ENCODE peak calls at places on chromosome 12, in four cellular contexts. U, O, F and X are unnamed samples.

GRCh38 chr12:4312251-4312650 is 8.8 kb upstream of the TIGAR start:
- DNase-seq in U (no peak), O (no peak), F (no peak), X (no peak)

GRCh38 chr12:52052471-52053186 is 1.4 kb downstream of the NR4A1 start:
- DNase-seq in U (no peak), O (no peak), F (peak), X (no peak)

GRCh38 chr12:98422809-98423208 is 92.6 kb upstream of the TMPO start:
- DNase-seq in U (no peak), O (peak), F (no peak), X (no peak)

GRCh38 chr12:56155256-56155845 is 2.8 kb upstream of the MYL6 start:
- DNase-seq in U (no peak), O (no peak), F (no peak), X (no peak)

GRCh38 chr12:105358789-105359188 is 28.3 kb downstream of the C12orf75 start:
- DNase-seq in U (no peak), O (no peak), F (no peak), X (no peak)

GRCh38 chr12:13203028-13203922 is 6.7 kb downstream of the EMP1 start:
- DNase-seq in U (no peak), O (peak), F (peak), X (no peak)

GRCh38 chr12:113208041-113208934 is 13.0 kb upstream of the TPCN1 start:
- DNase-seq in U (peak), O (no peak), F (peak), X (no peak)

GRCh38 chr12:75665216-75665615 is 153.8 kb upstream of the KRR1 start:
- DNase-seq in U (no peak), O (no peak), F (no peak), X (no peak)

GRCh38 chr12:42482086-42482819 is 107.3 kb downstream of the PRICKLE1 start:
- DNase-seq in U (no peak), O (no peak), F (peak), X (no peak)

GRCh38 chr12:105359840-105360239 is 29.3 kb downstream of the C12orf75 start:
- DNase-seq in U (no peak), O (no peak), F (no peak), X (no peak)

GRCh38 chr12:49093746-49094103 is 876 bp downstream of the DHH start:
- DNase-seq in U (no peak), O (no peak), F (no peak), X (no peak)

GRCh38 chr12:118645219-118645618 is 268.9 kb downstream of the SUDS3 start:
- DNase-seq in U (no peak), O (no peak), F (no peak), X (no peak)

GRCh38 chr12:6384499-6385436 is 806 bp downstream of the LTBR start:
- DNase-seq in U (no peak), O (no peak), F (no peak), X (no peak)

GRCh38 chr12:66055837-66056319 is 74.7 kb downstream of the LLPH start:
- DNase-seq in U (no peak), O (no peak), F (no peak), X (no peak)

GRCh38 chr12:25001311-25001710 is 52.4 kb upstream of the BCAT1 start:
- DNase-seq in U (no peak), O (no peak), F (no peak), X (no peak)

GRCh38 chr12:56634837-56635538 is 4.9 kb upstream of the BAZ2A start:
- DNase-seq in U (peak), O (peak), F (peak), X (peak)

GRCh38 chr12:40697566-40698257 is 5.5 kb downstream of the CNTN1 start:
- DNase-seq in U (no peak), O (peak), F (no peak), X (no peak)

GRCh38 chr12:98332626-98333025 is 182.8 kb upstream of the TMPO start:
- DNase-seq in U (no peak), O (no peak), F (no peak), X (no peak)

GRCh38 chr12:20212036-20212435 is 156.3 kb upstream of the PDE3A start:
- DNase-seq in U (no peak), O (no peak), F (peak), X (peak)

GRCh38 chr12:89661706-89662330 is 46.8 kb downstream of the ATP2B1 start:
- DNase-seq in U (no peak), O (no peak), F (no peak), X (no peak)

GRCh38 chr12:16604853-16605252 is 1.1 kb downstream of the LMO3 start:
- DNase-seq in U (no peak), O (peak), F (no peak), X (no peak)

GRCh38 chr12:65364021-65364420 is 85.5 kb downstream of the MSRB3 start:
- DNase-seq in U (no peak), O (no peak), F (peak), X (no peak)

GRCh38 chr12:51926718-51927117 is 19.4 kb downstream of the ACVRL1 start:
- DNase-seq in U (peak), O (peak), F (peak), X (no peak)

GRCh38 chr12:100356646-100357223 is at the start of gene SLC17A8:
- DNase-seq in U (no peak), O (peak), F (no peak), X (no peak)

GRCh38 chr12:121809712-121810116 is 5.9 kb downstream of the SETD1B start:
- DNase-seq in U (no peak), O (no peak), F (no peak), X (no peak)

GRCh38 chr12:114671664-114672476 is 12.1 kb downstream of the TBX3 start:
- DNase-seq in U (no peak), O (peak), F (no peak), X (no peak)

GRCh38 chr12:70756118-70756517 is 118.9 kb upstream of the PTPRB start:
- DNase-seq in U (no peak), O (no peak), F (peak), X (no peak)

GRCh38 chr12:26233620-26234019 is 38.2 kb downstream of the SSPN start:
- DNase-seq in U (no peak), O (no peak), F (peak), X (no peak)

GRCh38 chr12:65826513-65827171 is 2.4 kb downstream of the HMGA2 start:
- DNase-seq in U (no peak), O (no peak), F (peak), X (peak)

GRCh38 chr12:39369756-39370155 is 73.2 kb downstream of the KIF21A start:
- DNase-seq in U (peak), O (no peak), F (no peak), X (no peak)

GRCh38 chr12:50690923-50691322 is 73.0 kb upstream of the ATF1 start:
- DNase-seq in U (no peak), O (no peak), F (peak), X (no peak)

GRCh38 chr12:104833756-104834155 is 124.3 kb downstream of the SLC41A2 start:
- DNase-seq in U (no peak), O (no peak), F (no peak), X (no peak)

GRCh38 chr12:52971701-52972329 is 22.9 kb downstream of the KRT18 start:
- DNase-seq in U (no peak), O (no peak), F (peak), X (no peak)

GRCh38 chr12:51814311-51815088 is 34.0 kb downstream of the FIGNL2 start:
- DNase-seq in U (peak), O (peak), F (peak), X (no peak)

GRCh38 chr12:66903782-66904396 is 225.0 kb upstream of the GRIP1 start:
- DNase-seq in U (no peak), O (no peak), F (no peak), X (no peak)

GRCh38 chr12:3332190-3332589 is 158.8 kb upstream of the PRMT8 start:
- DNase-seq in U (no peak), O (no peak), F (no peak), X (no peak)

GRCh38 chr12:91441996-91442395 is 259.4 kb upstream of the DCN start:
- DNase-seq in U (no peak), O (no peak), F (no peak), X (no peak)
- TF ChIP-seq CTCF in U (no peak), O (no peak), F (no peak), X (no peak)

GRCh38 chr12:96617178-96617577 is 127.8 kb downstream of the CFAP54 start:
- DNase-seq in U (no peak), O (no peak), F (no peak), X (no peak)
- TF ChIP-seq CTCF in U (peak), O (peak), F (peak), X (peak)

GRCh38 chr12:59113831-59114273 is 193.5 kb upstream of the LRIG3 start:
- DNase-seq in U (peak), O (peak), F (peak), X (peak)
- TF ChIP-seq CTCF in U (peak), O (peak), F (peak), X (peak)

GRCh38 chr12:82896286-82896685 is 209.6 kb downstream of the TMTC2 start:
- DNase-seq in U (no peak), O (no peak), F (no peak), X (no peak)

DNA sequence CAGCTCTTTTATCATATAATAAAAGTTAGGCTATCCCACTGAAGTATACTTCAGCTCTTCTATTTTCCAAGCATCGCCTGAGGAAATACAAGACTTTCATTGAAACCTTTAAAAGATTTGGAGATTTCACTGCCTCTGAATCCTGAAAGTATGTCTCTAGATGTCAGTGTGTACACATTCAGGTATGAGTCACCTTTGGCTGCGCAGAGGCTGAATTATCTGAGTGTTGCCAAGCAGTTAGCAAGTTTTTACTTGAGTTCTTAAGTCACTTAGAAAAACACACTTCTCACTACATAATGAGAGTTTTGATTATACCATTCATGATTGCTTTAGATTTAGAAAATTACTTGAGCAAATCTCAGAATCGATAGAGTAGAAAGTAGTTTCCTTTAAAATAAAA is 210.3 kb downstream of the TMTC2 start:
- DNase-seq in U (no peak), O (no peak), F (peak), X (peak)
- TF ChIP-seq CTCF in U (no peak), O (no peak), F (no peak), X (no peak)

DNA sequence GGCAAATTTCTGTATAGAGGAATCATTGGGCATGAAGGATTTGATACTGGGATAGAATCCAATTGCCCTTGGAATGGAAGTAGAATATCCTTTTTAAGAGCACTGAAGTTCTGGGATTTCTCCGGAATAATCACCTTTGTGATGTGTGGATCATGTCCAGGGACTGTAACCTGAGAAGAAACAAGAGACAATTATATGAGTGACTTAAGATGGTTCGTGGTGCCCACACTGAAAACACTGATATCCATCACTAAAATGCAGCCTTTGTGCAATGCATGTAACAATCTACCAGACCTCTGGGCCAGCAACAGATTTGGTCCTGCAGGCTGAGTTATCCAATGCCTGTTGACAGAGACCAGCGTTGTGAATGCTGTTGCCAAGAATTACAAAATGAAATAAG is 48.5 kb downstream of the MDM2 start:
- DNase-seq in U (no peak), O (no peak), F (no peak), X (no peak)
- TF ChIP-seq CTCF in U (no peak), O (no peak), F (no peak), X (no peak)

DNA sequence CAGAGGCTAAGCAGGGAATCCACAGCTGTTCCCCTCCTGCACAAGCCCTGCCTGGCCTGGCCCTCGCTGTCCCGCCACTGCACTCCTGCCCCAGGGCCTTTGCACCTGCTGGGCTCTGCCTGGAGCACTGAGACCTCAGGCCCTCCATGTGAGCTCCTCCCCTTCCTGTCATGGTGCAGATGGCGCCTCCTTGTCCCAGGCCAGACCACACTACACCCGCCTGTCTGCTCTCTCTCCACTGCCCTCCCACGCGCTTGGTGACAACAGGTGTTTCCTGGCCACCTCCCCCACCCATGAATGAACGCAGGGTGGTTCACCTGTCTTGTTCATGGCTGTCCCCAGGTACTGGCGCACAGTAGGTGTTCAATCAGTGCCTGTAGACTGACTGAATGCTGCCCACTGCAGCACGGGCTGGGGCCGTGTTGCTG is 82.9 kb downstream of the NCOR2 start:
- DNase-seq in U (peak), O (no peak), F (no peak), X (no peak)
- TF ChIP-seq CTCF in U (no peak), O (no peak), F (no peak), X (no peak)

DNA sequence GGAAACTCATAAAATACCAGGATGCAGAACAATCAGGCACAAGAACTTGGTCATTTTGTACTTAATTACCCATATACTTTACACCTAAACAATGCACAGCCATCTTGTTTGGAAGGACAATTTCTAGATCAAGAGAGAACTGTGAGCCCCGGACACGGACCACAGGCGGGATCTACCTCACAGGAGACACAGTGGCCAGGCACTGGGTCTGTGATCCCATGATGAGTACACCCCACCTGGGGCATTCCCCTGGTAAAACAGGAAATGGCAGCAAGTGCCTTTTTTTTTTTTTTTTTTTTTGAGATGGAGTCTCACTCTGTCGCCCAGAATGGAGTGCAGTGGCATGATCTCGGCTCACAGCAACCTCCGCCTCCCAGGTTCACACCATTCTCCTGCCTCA is 15.2 kb downstream of the GOLGA3 start:
- DNase-seq in U (no peak), O (no peak), F (no peak), X (no peak)
- TF ChIP-seq CTCF in U (no peak), O (no peak), F (no peak), X (no peak)

GRCh38 chr12:132481771-132482745 is 7.9 kb upstream of the FBRSL1 start:
- DNase-seq in U (no peak), O (no peak), F (no peak), X (no peak)
- TF ChIP-seq CTCF in U (no peak), O (no peak), F (no peak), X (no peak)

DNA sequence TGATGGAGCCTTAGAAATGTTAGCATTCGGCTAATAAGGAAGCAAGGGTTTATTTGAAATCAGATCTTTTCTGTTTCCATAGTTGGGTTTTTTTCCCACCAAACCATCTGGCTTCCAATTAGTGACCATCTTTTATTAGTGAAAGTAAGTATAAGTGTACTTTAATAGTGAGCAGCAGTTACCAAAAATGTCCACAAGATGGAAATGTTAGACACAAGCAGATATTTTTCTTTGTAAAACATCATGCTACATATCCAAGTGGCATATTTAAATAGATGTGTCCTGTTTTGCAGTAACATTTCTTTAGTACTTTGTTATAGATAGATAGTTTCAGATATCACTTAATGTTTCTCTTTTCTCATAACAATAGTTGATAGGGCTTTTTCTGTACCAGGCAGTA is 28.8 kb downstream of the YEATS4 start:
- DNase-seq in U (peak), O (no peak), F (peak), X (peak)
- TF ChIP-seq CTCF in U (peak), O (peak), F (peak), X (peak)

DNA sequence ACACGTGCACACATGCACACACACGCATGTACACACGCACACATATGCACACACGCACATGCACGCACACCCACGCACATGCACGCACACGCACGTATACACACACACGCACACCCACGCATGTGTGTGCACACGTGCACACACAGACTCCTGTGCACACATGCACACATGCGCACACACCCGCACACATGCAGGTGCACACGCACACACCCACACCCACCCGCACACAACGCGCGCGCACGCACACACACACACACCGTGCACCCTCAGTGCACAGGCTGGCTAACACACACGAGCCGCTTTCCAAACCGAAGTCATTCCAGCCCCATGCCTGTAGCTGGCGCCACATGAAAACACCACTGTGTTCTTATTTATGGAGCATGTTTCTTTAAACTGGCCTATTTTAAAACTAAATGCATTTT is 45.3 kb downstream of the GALNT9 start:
- DNase-seq in U (no peak), O (no peak), F (peak), X (no peak)
- TF ChIP-seq CTCF in U (no peak), O (peak), F (peak), X (peak)